ENCODE peak calls at places on chromosomes 2 and 18, in nine cellular contexts. G is HCT116, H is prostate gland, U is IMR-90, A is adrenal gland, Z is A549, Y is heart left ventricle, N is sigmoid colon, R is suprapubic skin. T is an unnamed sample.

GRCh38 chr2:104844813-104845551 is 8.9 kb upstream of the POU3F3 start:
- DNase-seq in G (no peak), H (no peak), U (no peak), A (no peak), Z (no peak), Y (peak; percentile 55), N (no peak), R (no peak), T (no peak)

GRCh38 chr2:134988994-134989605 is 58.1 kb downstream of the MAP3K19 start:
- DNase-seq in G (peak; percentile 18), H (no peak), U (peak; percentile 50), A (no peak), Z (peak; percentile 18), Y (no peak), N (no peak), R (no peak), T (no peak)

GRCh38 chr2:38765149-38765548 is 12.9 kb upstream of the GEMIN6 start:
- DNase-seq in G (no peak), H (no peak), U (peak; percentile 79), A (no peak), Z (no peak), Y (no peak), N (no peak), R (no peak), T (no peak)

GRCh38 chr18:50428531-50429206 is 53.8 kb downstream of the SKA1 start:
- DNase-seq in G (no peak), H (no peak), U (no peak), A (no peak), Z (no peak), Y (no peak), N (no peak), R (no peak), T (no peak)

GRCh38 chr2:10691521-10691920 is 1.7 kb upstream of the NOL10 start:
- DNase-seq in G (no peak), H (no peak), U (no peak), A (no peak), Z (no peak), Y (no peak), N (no peak), R (no peak), T (no peak)

GRCh38 chr18:54769526-54770464 is 58.5 kb upstream of the RAB27B start:
- DNase-seq in G (no peak), H (no peak), U (peak; percentile 70), A (no peak), Z (no peak), Y (no peak), N (no peak), R (no peak), T (no peak)

GRCh38 chr2:76985387-76986136 is 536.6 kb downstream of the LRRTM4 start:
- DNase-seq in G (no peak), H (no peak), U (no peak), A (no peak), Z (no peak), Y (no peak), N (no peak), R (no peak), T (no peak)

GRCh38 chr2:232926448-232927040 is 56.5 kb downstream of the SNORC start:
- DNase-seq in G (no peak), H (no peak), U (no peak), A (no peak), Z (no peak), Y (no peak), N (no peak), R (no peak), T (no peak)

GRCh38 chr2:157331696-157332095 is 6.1 kb upstream of the ERMN start:
- DNase-seq in G (no peak), H (no peak), U (no peak), A (no peak), Z (no peak), Y (no peak), N (no peak), R (no peak), T (no peak)

GRCh38 chr2:120395686-120396518 is 50.0 kb downstream of the INHBB start:
- DNase-seq in G (no peak), H (no peak), U (no peak), A (peak; percentile 6), Z (no peak), Y (no peak), N (no peak), R (peak; percentile 74), T (no peak)

GRCh38 chr2:161981679-161982300 is 92.2 kb downstream of the DPP4 start:
- DNase-seq in G (no peak), H (no peak), U (no peak), A (no peak), Z (no peak), Y (no peak), N (no peak), R (no peak), T (no peak)

GRCh38 chr2:148023861-148024260 is 3.0 kb downstream of the MBD5 start:
- DNase-seq in G (no peak), H (no peak), U (no peak), A (no peak), Z (no peak), Y (no peak), N (no peak), R (no peak), T (no peak)

GRCh38 chr2:223759569-223760430 is 77.6 kb downstream of the AP1S3 start:
- DNase-seq in G (peak; percentile 86), H (no peak), U (peak; percentile 54), A (no peak), Z (peak; percentile 15), Y (no peak), N (no peak), R (no peak), T (no peak)

DNA sequence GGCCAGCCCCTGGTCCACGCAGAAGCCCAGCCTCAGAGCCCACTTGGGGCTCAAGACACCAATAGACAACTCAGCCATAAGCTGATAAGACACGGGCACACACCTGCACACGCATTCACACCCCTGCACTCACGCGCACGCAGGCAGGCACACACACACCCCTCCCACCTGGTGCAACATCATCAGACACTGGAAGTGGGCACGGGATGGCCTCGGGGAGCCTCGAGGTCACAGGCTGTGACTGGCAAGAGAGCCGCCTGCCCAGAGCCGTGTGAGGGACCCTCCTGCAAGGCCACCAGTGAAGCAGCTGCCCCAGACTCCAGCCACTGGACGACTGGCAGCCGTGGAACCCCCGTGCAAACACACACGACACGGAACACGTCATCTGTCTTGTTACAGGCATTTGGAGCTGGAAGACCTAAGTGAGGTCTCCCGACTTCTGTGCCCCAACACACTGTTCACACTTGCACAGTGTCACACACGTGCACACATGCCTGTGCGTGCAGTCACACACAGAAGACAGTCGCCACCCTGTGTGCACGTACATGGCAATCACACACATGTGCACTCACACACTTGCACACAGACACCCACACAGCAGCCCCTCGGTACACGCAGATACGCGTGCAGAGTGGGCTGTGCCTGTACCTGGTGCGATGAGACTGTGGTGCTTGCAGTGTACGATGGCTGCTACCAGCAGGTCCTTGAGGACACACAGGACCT is 959 bp downstream of the MAB21L4 start:
- DNase-seq in G (no peak), H (no peak), U (no peak), A (no peak), Z (no peak), Y (no peak), N (no peak), R (no peak), T (no peak)
- H3K27ac ChIP-seq in G (no peak overlapping the region), H (no peak overlapping the region), U (no peak overlapping the region), A (no peak overlapping the region), Z (no peak overlapping the region), Y (no peak overlapping the region), N (no peak overlapping the region), R (no peak overlapping the region), T (no peak overlapping the region)

DNA sequence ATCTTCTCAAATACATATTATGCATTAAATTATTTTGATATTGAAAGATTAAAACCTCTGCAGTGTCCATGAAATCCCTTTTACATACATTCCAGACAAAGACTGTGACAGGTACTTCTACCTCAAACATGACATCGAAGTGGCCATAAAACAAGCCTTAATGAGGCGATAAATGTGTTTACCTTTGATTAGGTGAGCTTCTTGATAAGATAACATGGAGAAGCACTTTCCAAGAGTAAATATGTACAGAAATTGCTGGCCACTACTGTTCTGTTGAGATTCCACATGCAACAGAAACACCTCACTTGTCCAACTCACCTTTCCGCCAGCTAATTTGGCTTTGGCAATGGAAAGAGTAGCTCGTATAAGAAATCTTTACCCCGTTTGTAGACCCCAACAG is 55.2 kb downstream of the ZEB2 start:
- DNase-seq in G (no peak), H (no peak), U (no peak), A (no peak), Z (no peak), Y (no peak), N (no peak), R (no peak), T (no peak)
- TF ChIP-seq POLR2A in G (no peak), H (no peak), U (no peak), A (no peak), Z (no peak), Y (no peak), N (no peak), R (no peak), T (no peak)

GRCh38 chr2:20523798-20524197 is 76.9 kb downstream of the RHOB start:
- DNase-seq in G (no peak), H (no peak), U (no peak), A (no peak), Z (no peak), Y (peak; percentile 6), N (no peak), R (no peak), T (no peak)

GRCh38 chr2:20522311-20522710 is 75.4 kb downstream of the RHOB start:
- DNase-seq in G (no peak), H (no peak), U (no peak), A (no peak), Z (no peak), Y (peak; percentile 22), N (peak; percentile 39), R (no peak), T (no peak)

GRCh38 chr2:20524412-20525040 is 77.7 kb downstream of the RHOB start:
- DNase-seq in G (no peak), H (no peak), U (no peak), A (peak; percentile 32), Z (no peak), Y (peak; percentile 74), N (peak; percentile 80), R (peak; percentile 91), T (no peak)

GRCh38 chr2:20521682-20522189 is 74.9 kb downstream of the RHOB start:
- DNase-seq in G (no peak), H (no peak), U (no peak), A (no peak), Z (no peak), Y (no peak), N (peak; percentile 49), R (no peak), T (no peak)

DNA sequence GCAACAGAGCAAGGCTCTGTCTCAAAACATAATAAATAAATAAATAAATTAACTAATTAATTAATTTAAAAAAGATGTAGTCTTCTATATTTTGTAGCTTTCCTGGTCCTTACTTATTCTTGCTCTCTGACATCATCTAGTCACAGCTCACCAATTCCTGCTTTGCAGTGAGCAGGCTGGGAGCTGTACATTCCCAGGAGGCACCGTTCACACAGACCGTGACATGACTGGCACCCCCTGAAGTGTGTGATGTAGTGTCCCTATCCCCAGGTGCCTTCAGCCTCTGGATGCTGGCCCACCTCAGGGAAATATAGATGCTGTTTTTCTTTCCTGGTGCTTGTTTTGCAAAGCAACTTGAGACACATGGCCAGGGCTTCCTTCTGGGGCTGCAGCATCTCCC is 76.2 kb downstream of the RHOB start:
- DNase-seq in G (no peak), H (no peak), U (no peak), A (no peak), Z (no peak), Y (peak; percentile 7), N (peak; percentile 40), R (no peak), T (no peak)
- H3K4me1 ChIP-seq in G (peaks cover 12% of the 10 kb centered on the region), H (no peaks in the 10 kb centered on the region), U (peaks cover 9% of the 10 kb centered on the region), A (peaks cover 8% of the 10 kb centered on the region), Z (peaks cover 19% of the 10 kb centered on the region), Y (peaks cover 23% of the 10 kb centered on the region), N (peaks cover 20% of the 10 kb centered on the region), R (peaks cover 19% of the 10 kb centered on the region), T (peaks cover 30% of the 10 kb centered on the region)

GRCh38 chr18:59916746-59917145 is 16.9 kb downstream of the PMAIP1 start:
- DNase-seq in G (no peak), H (no peak), U (no peak), A (no peak), Z (no peak), Y (no peak), N (no peak), R (no peak), T (no peak)
- H3K27ac ChIP-seq in G (peak overlapping the region; percentile 90), H (no peak overlapping the region), U (no peak overlapping the region), A (no peak overlapping the region), Z (peak overlapping the region; percentile 73), Y (no peak overlapping the region), N (no peak overlapping the region), R (no peak overlapping the region), T (no peak overlapping the region)